ENCODE peak calls at places on chromosome 4, in six cellular contexts. J is body of pancreas, T is stomach, Q is left ventricle myocardium inferior, M is Peyer's patch, L is transverse colon. H is an unnamed sample.

GRCh38 chr4:67853336-67853735 is 30.5 kb downstream of the TMPRSS11D start:
- DNase-seq in J (no peak), T (no peak), Q (no peak), M (no peak), L (no peak), H (no peak)

GRCh38 chr4:111959202-111959601 is 186.1 kb upstream of the FAM241A start:
- DNase-seq in J (no peak), T (no peak), Q (no peak), M (peak; percentile 69), L (no peak), H (no peak)

GRCh38 chr4:21888195-21888976 is 60.2 kb downstream of the KCNIP4 start:
- DNase-seq in J (no peak), T (no peak), Q (no peak), M (no peak), L (no peak), H (no peak)

GRCh38 chr4:38678078-38678477 is 14.1 kb downstream of the KLF3 start:
- DNase-seq in J (no peak), T (no peak), Q (no peak), M (no peak), L (no peak), H (no peak)

GRCh38 chr4:101370663-101371210 is 23.4 kb upstream of the PPP3CA start:
- DNase-seq in J (no peak), T (no peak), Q (no peak), M (no peak), L (no peak), H (no peak)

GRCh38 chr4:31156221-31156620 is 436.1 kb downstream of the PCDH7 start:
- DNase-seq in J (no peak), T (no peak), Q (no peak), M (no peak), L (no peak), H (no peak)

GRCh38 chr4:21664355-21664754 is 284.2 kb downstream of the KCNIP4 start:
- DNase-seq in J (no peak), T (no peak), Q (no peak), M (no peak), L (no peak), H (no peak)

GRCh38 chr4:80006935-80007744 is 65.9 kb downstream of the ANTXR2 start:
- DNase-seq in J (no peak), T (no peak), Q (no peak), M (no peak), L (no peak), H (no peak)

GRCh38 chr4:174869334-174869733 is 40.3 kb upstream of the GLRA3 start:
- DNase-seq in J (no peak), T (no peak), Q (no peak), M (no peak), L (no peak), H (no peak)

GRCh38 chr4:187208641-187209040 is 485.0 kb upstream of the FAT1 start:
- DNase-seq in J (no peak), T (no peak), Q (no peak), M (peak; percentile 74), L (no peak), H (no peak)

DNA sequence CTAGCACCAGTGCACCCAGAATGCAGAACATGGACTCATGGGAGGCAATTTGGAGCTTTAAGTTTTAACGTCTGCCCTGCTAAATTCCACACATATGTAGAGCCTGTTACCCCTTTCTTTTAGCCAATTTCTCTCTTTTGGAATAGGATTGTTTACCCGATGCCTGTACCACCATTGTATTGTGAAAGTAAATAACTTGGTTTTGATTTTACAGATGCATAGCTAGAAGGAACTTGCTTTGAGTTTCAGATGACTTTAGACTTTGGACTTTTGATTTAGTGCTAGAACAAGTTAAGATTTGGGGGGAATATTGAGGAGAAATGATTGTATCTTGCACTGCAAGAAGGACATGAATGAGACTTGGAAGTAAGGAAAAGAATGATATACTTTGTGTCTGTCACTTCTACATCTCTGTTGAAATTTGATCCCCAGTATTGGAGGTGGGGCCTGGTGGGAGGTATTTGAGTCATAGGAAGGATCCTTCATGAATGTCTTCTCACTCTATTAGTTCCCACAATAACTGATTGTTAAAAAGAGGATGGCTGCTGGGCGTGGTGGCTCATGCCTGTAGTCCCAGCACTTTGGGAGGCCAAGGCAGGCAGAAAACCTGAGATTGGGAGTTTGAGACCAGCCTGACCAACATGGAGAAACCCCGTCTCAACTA is 794.8 kb upstream of the LCORL start:
- DNase-seq in J (no peak), T (no peak), Q (no peak), M (no peak), L (no peak), H (no peak)
- H3K9me3 ChIP-seq in J (no peaks in the 10 kb centered on the region), T (no peaks in the 10 kb centered on the region), Q (no peaks in the 10 kb centered on the region), M (no peaks in the 10 kb centered on the region), L (no peaks in the 10 kb centered on the region), H (no peaks in the 10 kb centered on the region)

DNA sequence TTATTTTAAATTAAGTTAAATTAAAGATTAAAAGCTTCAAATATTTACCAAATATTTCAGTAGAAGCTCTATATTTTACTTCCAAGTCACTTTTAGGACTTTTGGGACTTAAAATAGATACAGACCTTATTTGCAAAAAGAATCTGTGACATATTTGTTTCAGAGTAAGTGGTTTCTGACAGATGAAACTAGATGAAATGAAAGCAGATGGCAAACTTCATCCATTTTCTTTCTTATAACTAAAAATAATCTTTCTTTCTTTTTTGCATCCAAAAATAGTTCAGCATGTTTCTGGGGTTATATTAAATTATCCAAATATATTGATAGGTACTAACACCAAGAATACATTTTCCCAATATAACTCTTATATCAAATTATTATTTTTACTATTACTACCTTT is 6.6 kb upstream of the UTP3 start:
- DNase-seq in J (no peak), T (no peak), Q (no peak), M (no peak), L (no peak), H (no peak)
- H3K4me3 ChIP-seq in J (no peak overlapping the region), T (no peak overlapping the region), Q (no peak overlapping the region), M (no peak overlapping the region), L (no peak overlapping the region), H (no peak overlapping the region)

GRCh38 chr4:20181926-20182325 is 69.8 kb upstream of the SLIT2 start:
- DNase-seq in J (no peak), T (no peak), Q (no peak), M (no peak), L (no peak), H (no peak)
- H3K9me3 ChIP-seq in J (no peaks in the 10 kb centered on the region), T (peaks cover 33% of the 10 kb centered on the region), Q (peaks cover 53% of the 10 kb centered on the region), M (peaks cover 7% of the 10 kb centered on the region), L (peaks cover 4% of the 10 kb centered on the region), H (no peaks in the 10 kb centered on the region)

GRCh38 chr4:126737899-126738526 is 894.7 kb upstream of the INTU start:
- DNase-seq in J (no peak), T (no peak), Q (no peak), M (no peak), L (no peak), H (no peak)
- H3K4me3 ChIP-seq in J (no peak overlapping the region), T (no peak overlapping the region), Q (no peak overlapping the region), M (no peak overlapping the region), L (no peak overlapping the region), H (no peak overlapping the region)

H was measured in PC-9.